ENCODE peak calls at places on chromosomes 4 and X, in ten cellular contexts. M, O, N, P, S, J, A, K, Z and W are unnamed samples.

GRCh38 chr4:42654606-42655005 is 2.3 kb downstream of the ATP8A1 start:
- DNase-seq in N (no peak), M (peak; percentile 84), Z (no peak), K (no peak), O (peak; percentile 40), P (peak; percentile 87), S (peak; percentile 13), J (peak; percentile 70), A (peak; percentile 40), W (peak; percentile 88)

GRCh38 chrX:112846114-112846513 is 5.5 kb upstream of the AMOT start:
- DNase-seq in K (no peak), P (no peak), O (no peak), N (no peak), J (no peak), M (no peak), Z (no peak), A (no peak), S (no peak), W (no peak)

GRCh38 chr4:83191026-83191425 is 76.5 kb upstream of the PLAC8 start:
- DNase-seq in K (no peak), J (no peak), A (no peak), M (no peak), O (no peak), S (no peak), Z (no peak), N (no peak), P (no peak), W (no peak)

GRCh38 chr4:48970471-48970921 is 15.6 kb upstream of the CWH43 start:
- DNase-seq in M (peak; percentile 30), Z (no peak), P (peak; percentile 79), K (no peak), S (no peak), J (peak; percentile 63), O (no peak), A (no peak), N (no peak), W (no peak)

GRCh38 chrX:48468693-48469691 is 1.1 kb downstream of the SLC38A5 start:
- DNase-seq in J (no peak), K (peak; percentile 10), A (no peak), N (no peak), S (peak; percentile 52), O (no peak), P (no peak), Z (peak; percentile 33), M (no peak), W (no peak)

GRCh38 chr4:26857278-26858034 is 3.2 kb upstream of the STIM2 start:
- DNase-seq in K (peak; percentile 87), M (peak; percentile 72), O (peak; percentile 92), S (peak; percentile 92), N (peak; percentile 90), P (peak; percentile 91), Z (peak; percentile 97), A (peak; percentile 94), J (peak; percentile 90), W (no peak)

GRCh38 chrX:18887821-18888205 is 96.1 kb downstream of the PHKA2 start:
- DNase-seq in J (no peak), O (no peak), M (no peak), Z (no peak), K (no peak), A (no peak), N (no peak), P (no peak), S (no peak), W (no peak)

GRCh38 chr4:184359905-184360304 is 114.4 kb downstream of the IRF2 start:
- DNase-seq in J (no peak), N (no peak), O (no peak), P (no peak), A (no peak), Z (no peak), K (no peak), M (no peak), S (no peak), W (no peak)

GRCh38 chr4:17324431-17324830 is 187.5 kb downstream of the QDPR start:
- DNase-seq in P (peak; percentile 83), J (peak; percentile 73), M (peak; percentile 40), O (peak; percentile 28), N (no peak), Z (peak; percentile 16), A (peak; percentile 13), K (peak; percentile 18), S (peak; percentile 66), W (no peak)

GRCh38 chr4:114615435-114615834 is 16.8 kb downstream of the UGT8 start:
- DNase-seq in Z (no peak), J (no peak), N (no peak), M (no peak), O (no peak), A (peak; percentile 17), K (no peak), P (no peak), S (no peak), W (peak; percentile 51)

GRCh38 chr4:140309124-140309870 is 64.1 kb upstream of the SCOC start:
- DNase-seq in J (peak; percentile 50), Z (no peak), O (no peak), S (no peak), M (no peak), A (no peak), P (peak; percentile 71), N (no peak), K (no peak), W (no peak)

GRCh38 chr4:89745708-89746107 is 91.3 kb downstream of the SNCA start:
- DNase-seq in O (no peak), Z (no peak), P (no peak), S (no peak), N (no peak), M (no peak), K (no peak), J (no peak), A (no peak), W (no peak)

GRCh38 chr4:2009651-2010233 is 968 bp upstream of the NELFA start:
- DNase-seq in A (peak; percentile 80), N (no peak), O (peak; percentile 67), P (peak; percentile 86), S (peak; percentile 51), Z (peak; percentile 49), M (peak; percentile 43), K (peak; percentile 9), J (peak; percentile 75), W (peak; percentile 59)

GRCh38 chr4:37648084-37648817 is 37.9 kb downstream of the RELL1 start:
- DNase-seq in S (no peak), A (peak; percentile 86), Z (no peak), O (peak; percentile 78), K (no peak), N (no peak), J (peak; percentile 94), M (peak; percentile 95), P (peak; percentile 96), W (peak; percentile 91)

GRCh38 chr4:7769936-7770674 is 169.6 kb downstream of the AFAP1 start:
- DNase-seq in P (peak; percentile 43), O (no peak), K (no peak), Z (no peak), N (no peak), J (peak; percentile 38), M (no peak), S (no peak), A (no peak), W (no peak)

GRCh38 chr4:14908635-14909034 is 93.6 kb upstream of the CPEB2 start:
- DNase-seq in M (peak; percentile 70), K (no peak), N (no peak), S (no peak), J (no peak), O (no peak), P (no peak), A (no peak), Z (no peak), W (no peak)

GRCh38 chr4:19857405-19857804 is 394.3 kb upstream of the SLIT2 start:
- DNase-seq in A (no peak), M (no peak), Z (no peak), K (no peak), P (peak; percentile 12), J (no peak), N (no peak), O (no peak), S (no peak), W (no peak)

GRCh38 chr4:81215219-81215892 is at the start of gene PRKG2:
- DNase-seq in Z (no peak), P (peak; percentile 64), M (no peak), O (no peak), K (no peak), N (no peak), S (no peak), A (no peak), J (peak; percentile 10), W (no peak)

GRCh38 chr4:3207531-3208037 is 41.4 kb upstream of the MSANTD1 start:
- DNase-seq in K (no peak), N (no peak), A (no peak), Z (no peak), M (no peak), P (peak; percentile 47), O (no peak), S (no peak), J (peak; percentile 18), W (no peak)

GRCh38 chr4:153513596-153513995 is 47.4 kb downstream of the TMEM131L start:
- DNase-seq in A (no peak), N (no peak), S (no peak), Z (no peak), P (peak; percentile 76), M (no peak), K (no peak), J (peak; percentile 73), O (no peak), W (no peak)

GRCh38 chrX:153926863-153927685 is 1.0 kb upstream of the ARHGAP4 start:
- DNase-seq in S (peak; percentile 70), M (no peak), J (no peak), P (peak; percentile 49), O (no peak), Z (peak; percentile 64), K (peak; percentile 53), A (peak; percentile 52), N (peak; percentile 48), W (no peak)

GRCh38 chrX:133405498-133406180 is 9.7 kb downstream of the GPC4 start:
- DNase-seq in M (no peak), Z (no peak), S (no peak), J (no peak), N (no peak), K (no peak), O (no peak), P (no peak), A (no peak), W (no peak)

GRCh38 chr4:147049940-147050852 is 104.5 kb upstream of the TTC29 start:
- DNase-seq in N (no peak), Z (no peak), J (peak; percentile 21), M (peak; percentile 64), O (no peak), A (no peak), P (peak; percentile 47), S (no peak), K (no peak), W (no peak)

GRCh38 chrX:111353810-111354209 is 58.2 kb downstream of the DCX start:
- DNase-seq in M (no peak), O (no peak), A (no peak), Z (no peak), P (no peak), K (no peak), N (no peak), S (no peak), J (no peak), W (peak; percentile 72)

GRCh38 chr4:16544251-16544721 is 318.0 kb upstream of the TAPT1 start:
- DNase-seq in N (no peak), J (no peak), S (no peak), M (no peak), Z (no peak), O (no peak), P (peak; percentile 42), A (peak; percentile 21), K (no peak), W (no peak)

GRCh38 chrX:50910685-50911176 is at the start of gene BMP15:
- DNase-seq in N (no peak), S (no peak), O (no peak), K (no peak), J (no peak), P (no peak), M (no peak), A (peak; percentile 16), Z (no peak), W (no peak)

GRCh38 chr4:47032405-47033106 is 1.2 kb downstream of the GABRB1 start:
- DNase-seq in P (peak; percentile 39), O (peak; percentile 52), N (no peak), K (no peak), S (peak; percentile 28), Z (peak; percentile 26), J (no peak), M (peak; percentile 74), A (peak; percentile 38), W (no peak)

GRCh38 chr4:154911097-154911496 is 130.0 kb downstream of the RBM46 start:
- DNase-seq in S (no peak), J (no peak), A (no peak), M (no peak), N (no peak), P (peak; percentile 59), Z (no peak), O (no peak), K (no peak), W (no peak)